ENCODE peak calls at places on chromosomes 5 and 9, in nine cellular contexts. O, R, M, F, G, J, B, W and Y are unnamed samples.

GRCh38 chr5:147098233-147098790 is 136.5 kb upstream of the STK32A start:
- DNase-seq in O (peak; percentile 97), R (peak; percentile 67), M (peak; percentile 57), F (no peak), G (peak; percentile 52), J (no peak), B (no peak), W (peak; percentile 31), Y (peak; percentile 10)

GRCh38 chr5:68725905-68726683 is 367.7 kb upstream of the SLC30A5 start:
- DNase-seq in O (peak; percentile 27), R (no peak), M (no peak), F (no peak), G (no peak), J (no peak), B (no peak), W (no peak), Y (no peak)

GRCh38 chr5:14229181-14229580 is 86.0 kb downstream of the TRIO start:
- DNase-seq in O (no peak), R (no peak), M (no peak), F (no peak), G (no peak), J (no peak), B (no peak), W (no peak), Y (no peak)

GRCh38 chr9:15249042-15249818 is 57.8 kb downstream of the TTC39B start:
- DNase-seq in O (peak; percentile 67), R (no peak), M (peak; percentile 26), F (no peak), G (peak; percentile 68), J (no peak), B (no peak), W (no peak), Y (no peak)

GRCh38 chr5:134506054-134507039 is 19.1 kb upstream of the JADE2 start:
- DNase-seq in O (peak; percentile 66), R (peak; percentile 97), M (peak; percentile 75), F (peak; percentile 95), G (no peak), J (no peak), B (no peak), W (no peak), Y (peak; percentile 84)

GRCh38 chr9:107149756-107150155 is 133.3 kb upstream of the RAD23B start:
- DNase-seq in O (no peak), R (no peak), M (no peak), F (no peak), G (no peak), J (no peak), B (no peak), W (no peak), Y (no peak)

GRCh38 chr9:86721843-86722705 is 225.2 kb downstream of the GAS1 start:
- DNase-seq in O (no peak), R (peak; percentile 32), M (no peak), F (peak; percentile 31), G (peak; percentile 85), J (no peak), B (no peak), W (no peak), Y (peak; percentile 26)

GRCh38 chr5:150113047-150113744 is 26.8 kb upstream of the CSF1R start:
- DNase-seq in O (no peak), R (no peak), M (peak; percentile 54), F (peak; percentile 70), G (peak; percentile 47), J (no peak), B (no peak), W (no peak), Y (no peak)

GRCh38 chr9:133691191-133691590 is 47.0 kb downstream of the SARDH start:
- DNase-seq in O (no peak), R (no peak), M (no peak), F (no peak), G (no peak), J (no peak), B (no peak), W (no peak), Y (no peak)

GRCh38 chr5:150497989-150498317 is 10.0 kb upstream of the NDST1 start:
- DNase-seq in O (no peak), R (no peak), M (no peak), F (no peak), G (no peak), J (no peak), B (no peak), W (no peak), Y (no peak)

GRCh38 chr5:154260224-154260859 is 69.8 kb downstream of the GALNT10 start:
- DNase-seq in O (no peak), R (no peak), M (no peak), F (no peak), G (peak; percentile 67), J (no peak), B (no peak), W (no peak), Y (no peak)

GRCh38 chr5:148831590-148832565 is 5.5 kb downstream of the ADRB2 start:
- DNase-seq in O (no peak), R (no peak), M (no peak), F (no peak), G (no peak), J (no peak), B (no peak), W (no peak), Y (no peak)

GRCh38 chr5:35436441-35437057 is 181.1 kb upstream of the SPEF2 start:
- DNase-seq in O (peak; percentile 70), R (no peak), M (peak; percentile 50), F (no peak), G (peak; percentile 42), J (peak; percentile 15), B (no peak), W (peak; percentile 57), Y (peak; percentile 47)

GRCh38 chr9:111961011-111961410 is 64.4 kb downstream of the UGCG start:
- DNase-seq in O (peak; percentile 91), R (no peak), M (no peak), F (no peak), G (no peak), J (no peak), B (no peak), W (no peak), Y (no peak)

GRCh38 chr5:148401604-148402003 is 17.8 kb downstream of the FBXO38 start:
- DNase-seq in O (no peak), R (no peak), M (no peak), F (no peak), G (no peak), J (no peak), B (no peak), W (peak; percentile 12), Y (no peak)

GRCh38 chr5:40551706-40552557 is 127.8 kb upstream of the PTGER4 start:
- DNase-seq in O (no peak), R (peak; percentile 53), M (no peak), F (peak; percentile 81), G (peak; percentile 86), J (no peak), B (no peak), W (no peak), Y (peak; percentile 79)

GRCh38 chr5:163475416-163475815 is 15.0 kb downstream of the HMMR start:
- DNase-seq in O (no peak), R (no peak), M (no peak), F (no peak), G (no peak), J (no peak), B (no peak), W (peak; percentile 14), Y (no peak)

GRCh38 chr5:124576848-124577409 is 169.5 kb downstream of the ZNF608 start:
- DNase-seq in O (no peak), R (no peak), M (no peak), F (no peak), G (no peak), J (no peak), B (no peak), W (no peak), Y (no peak)